ENCODE peak calls at places on chromosomes 11 and 22, in ten cellular contexts. K is EH; J is HS-27A; W is stimulated activated CD8-positive, alpha-beta memory T cell treated with anti-CD3 and anti-CD28 coated beads, Interleukin-2, amount 100 ng/mL, for 1 hour; S is aorta; A is left ventricle myocardium inferior; C is IMR-90; U is memory B cell; Q is NCI-H1417; F is Daoy. Z is an unnamed sample.

GRCh38 chr11:107272561-107272960 is 185.1 kb downstream of the CWF19L2 start:
- DNase-seq in S (no peak), W (no peak), F (no peak), C (no peak), Q (peak; percentile 54), U (no peak), J (no peak), A (no peak), K (no peak), Z (no peak)

GRCh38 chr11:106466441-106467190 is 389.2 kb downstream of the AASDHPPT start:
- DNase-seq in U (no peak), J (no peak), W (no peak), Q (peak; percentile 83), C (peak; percentile 94), K (peak; percentile 80), A (no peak), F (peak; percentile 65), S (no peak), Z (no peak)

GRCh38 chr11:116700586-116701220 is 72.1 kb downstream of the BUD13 start:
- DNase-seq in U (no peak), A (no peak), S (peak; percentile 33), C (no peak), J (no peak), F (no peak), K (no peak), Q (no peak), W (no peak), Z (no peak)

GRCh38 chr11:128238521-128239222 is 348.7 kb downstream of the ETS1 start:
- DNase-seq in F (no peak), Q (no peak), W (no peak), K (no peak), C (no peak), U (no peak), S (no peak), J (no peak), A (no peak), Z (no peak)

GRCh38 chr22:47575291-47575690 is 812.8 kb downstream of the TBC1D22A start:
- DNase-seq in W (no peak), K (no peak), F (no peak), Q (no peak), U (no peak), A (no peak), J (no peak), C (no peak), S (peak; percentile 32), Z (no peak)

GRCh38 chr22:46067159-46068111 is 82.9 kb upstream of the PPARA start:
- DNase-seq in W (no peak), A (peak; percentile 15), J (peak; percentile 36), S (peak; percentile 36), U (no peak), Q (no peak), K (peak; percentile 51), C (no peak), F (peak; percentile 38), Z (peak; percentile 69)

GRCh38 chr11:18769802-18770456 is 21.7 kb downstream of the PTPN5 start:
- DNase-seq in K (no peak), S (no peak), A (no peak), C (no peak), Q (no peak), W (no peak), J (no peak), U (no peak), F (no peak), Z (no peak)

GRCh38 chr11:34302046-34302921 is 55.5 kb downstream of the ABTB2 start:
- DNase-seq in J (peak; percentile 94), A (no peak), Q (no peak), S (no peak), W (no peak), C (peak; percentile 98), U (no peak), F (peak; percentile 92), K (peak; percentile 97), Z (no peak)

GRCh38 chr11:34126959-34127848 is 21.8 kb downstream of the NAT10 start:
- DNase-seq in Q (no peak), J (no peak), F (no peak), W (no peak), A (no peak), S (no peak), K (no peak), U (no peak), C (peak; percentile 73), Z (no peak)